ENCODE peak calls at places on chromosome 1, in five cellular contexts. G is IMR-90, K is AG09309, O is AG04450, M is colonic mucosa. S is an unnamed sample.

GRCh38 chr1:211326528-211327340 is at the start of gene TRAF5:
- DNase-seq in K (no peak), G (peak), O (no peak), M (peak), S (peak)

GRCh38 chr1:100921110-100921706 is 25.3 kb downstream of the SLC30A7 start:
- DNase-seq in K (peak), M (no peak), O (peak), G (peak), S (peak)

GRCh38 chr1:236083650-236084385 is 18.9 kb upstream of the NID1 start:
- DNase-seq in M (no peak), G (peak), K (no peak), O (no peak), S (peak)

GRCh38 chr1:112674986-112675727 is 698 bp downstream of the MOV10 start:
- DNase-seq in K (no peak), O (no peak), M (peak), G (peak), S (peak)

GRCh38 chr1:223712856-223713494 is 636 bp downstream of the CAPN2 start:
- DNase-seq in O (no peak), M (no peak), G (no peak), K (no peak), S (peak)

GRCh38 chr1:16618719-16619118 is 5.4 kb upstream of the NBPF1 start:
- DNase-seq in O (no peak), G (no peak), M (peak), K (no peak), S (no peak)

GRCh38 chr1:151310986-151311385 is 16.2 kb downstream of the PI4KB start:
- DNase-seq in K (no peak), O (no peak), G (peak), M (no peak), S (peak)

GRCh38 chr1:22861764-22862440 is 110.8 kb downstream of the LACTBL1 start:
- DNase-seq in O (peak), M (peak), K (peak), G (peak), S (peak)

GRCh38 chr1:67135354-67135753 is 584 bp upstream of the C1orf141 start:
- DNase-seq in O (peak), M (no peak), K (peak), G (peak), S (peak)

GRCh38 chr1:26677306-26678115 is 18.3 kb upstream of the ARID1A start:
- DNase-seq in O (no peak), G (peak), K (no peak), M (peak), S (peak)

GRCh38 chr1:168159979-168160378 is 18.8 kb upstream of the TIPRL start:
- DNase-seq in G (no peak), K (no peak), O (no peak), M (no peak), S (no peak)

GRCh38 chr1:201793306-201793925 is 35.5 kb upstream of the IPO9 start:
- DNase-seq in G (no peak), M (no peak), K (no peak), O (no peak), S (no peak)

GRCh38 chr1:239909894-239910293 is 181.8 kb upstream of the FMN2 start:
- DNase-seq in O (peak), G (peak), K (peak), M (no peak), S (peak)

GRCh38 chr1:231557411-231557810 is 28.9 kb downstream of the TSNAX start:
- DNase-seq in K (no peak), G (peak), O (no peak), M (no peak), S (peak)

GRCh38 chr1:60922304-60922703 is 160.1 kb upstream of the NFIA start:
- DNase-seq in O (no peak), G (no peak), M (no peak), K (no peak), S (peak)

GRCh38 chr1:52365091-52365745 is 787 bp downstream of the CC2D1B start:
- DNase-seq in K (peak), G (peak), O (no peak), M (peak), S (peak)

GRCh38 chr1:51936531-51936930 is 54.0 kb downstream of the RAB3B start:
- DNase-seq in O (no peak), K (no peak), M (no peak), G (peak), S (peak)

GRCh38 chr1:71135571-71135970 is 54.7 kb upstream of the ZRANB2 start:
- DNase-seq in K (no peak), M (no peak), G (no peak), O (no peak), S (no peak)

GRCh38 chr1:42962641-42963377 is 4.1 kb upstream of the SLC2A1 start:
- DNase-seq in M (peak), O (no peak), G (peak), K (no peak), S (peak)

GRCh38 chr1:193115629-193116227 is 6.1 kb upstream of the CDC73 start:
- DNase-seq in O (peak), G (peak), K (peak), M (no peak), S (peak)

GRCh38 chr1:171142451-171143121 is 42.5 kb upstream of the FMO2 start:
- DNase-seq in M (peak), O (peak), G (peak), K (peak), S (peak)

GRCh38 chr1:183318433-183318832 is 99.7 kb downstream of the NMNAT2 start:
- DNase-seq in O (peak), M (peak), K (peak), G (peak), S (peak)

GRCh38 chr1:156475568-156476500 is 24.7 kb downstream of the MEF2D start:
- DNase-seq in O (peak), G (peak), K (peak), M (peak), S (peak)

GRCh38 chr1:227543283-227544066 is 19.9 kb upstream of the ZNF678 start:
- DNase-seq in M (no peak), K (no peak), G (no peak), O (no peak), S (no peak)
- H3K4me3 ChIP-seq in M (peak), K (no peak), G (no peak), O (no peak), S (no peak)

DNA sequence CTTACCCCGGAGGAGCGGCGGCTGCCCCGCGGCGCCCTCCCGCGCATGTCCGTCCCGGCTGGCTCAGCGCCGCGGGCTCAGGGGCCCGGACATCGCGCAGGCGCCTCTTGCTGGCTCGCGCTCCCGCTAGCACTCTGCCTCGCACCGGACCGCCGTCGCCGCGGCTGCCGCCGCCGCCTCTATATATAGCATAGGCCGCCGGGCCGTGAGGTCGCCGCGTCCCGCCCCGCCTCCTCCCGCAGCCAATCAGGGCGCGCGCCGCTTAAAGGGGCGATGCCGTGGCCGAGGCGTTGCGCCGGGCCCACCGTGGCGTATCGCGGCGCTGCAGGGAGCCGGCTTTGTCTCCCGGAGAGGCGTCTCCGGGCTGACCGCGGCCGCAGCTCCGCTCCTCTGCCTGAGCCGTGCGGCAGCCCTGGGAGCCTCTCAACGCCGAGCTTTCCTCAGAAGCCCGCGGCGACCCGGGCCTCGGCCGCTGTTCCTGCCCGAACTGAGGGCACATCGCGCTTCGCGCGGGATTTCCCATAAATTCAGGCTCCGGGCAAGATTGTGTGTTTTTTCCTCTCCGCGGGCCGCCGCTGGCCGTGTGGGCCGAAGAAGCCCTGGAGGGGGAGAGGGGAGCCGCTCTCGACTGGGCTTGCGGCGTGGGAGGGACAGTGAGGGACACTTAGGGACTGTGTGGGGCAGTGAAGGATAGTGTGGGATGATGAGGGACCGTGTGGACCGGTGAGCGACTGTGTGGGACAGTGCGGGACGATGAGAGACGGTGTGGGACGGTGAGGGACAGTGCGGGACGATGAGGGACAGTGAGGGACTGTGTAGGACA is at the start of gene ERRFI1:
- DNase-seq in O (peak), M (peak), K (peak), G (peak), S (peak)
- TF ChIP-seq CTCF in O (no peak), M (no peak), K (no peak), G (no peak), S (no peak)

DNA sequence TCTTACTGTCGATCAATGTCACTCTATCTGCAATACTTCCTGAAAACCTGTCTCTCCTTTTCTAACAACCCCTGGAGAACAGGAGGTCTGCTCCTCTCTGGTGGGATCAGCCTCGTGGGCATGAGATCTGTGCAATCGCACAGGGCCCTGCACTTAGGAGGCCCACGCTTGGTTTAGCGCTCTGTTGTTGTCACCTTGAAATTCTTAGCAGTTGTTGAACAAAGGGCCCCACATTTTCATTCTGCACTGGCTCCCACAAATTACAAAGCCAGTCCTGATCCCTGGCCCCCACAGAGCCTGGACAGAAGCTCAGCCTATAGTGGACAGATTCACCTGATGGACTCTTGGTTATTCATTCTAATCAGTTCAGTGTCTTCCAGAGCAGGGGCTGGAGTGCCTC is 18.6 kb downstream of the SPOCD1 start:
- DNase-seq in K (no peak), O (no peak), M (no peak), G (no peak), S (no peak)
- H3K4me3 ChIP-seq in K (peak), O (peak), M (no peak), G (peak), S (peak)

GRCh38 chr1:6495041-6495441 is 3.6 kb upstream of the PLEKHG5 start:
- DNase-seq in O (no peak), G (no peak), M (no peak), K (no peak), S (no peak)
- TF ChIP-seq CTCF in O (no peak), G (no peak), M (no peak), K (no peak), S (no peak)

GRCh38 chr1:234214129-234214910 is 158.9 kb upstream of the COA6 start:
- DNase-seq in O (no peak), M (no peak), G (peak), K (no peak), S (no peak)
- H3K4me3 ChIP-seq in O (no peak), M (peak), G (peak), K (peak), S (peak)

GRCh38 chr1:180211156-180211859 is 18.8 kb upstream of the LHX4 start:
- DNase-seq in K (no peak), G (no peak), M (no peak), O (no peak), S (no peak)

GRCh38 chr1:180215856-180216625 is 14.0 kb upstream of the LHX4 start:
- DNase-seq in O (no peak), K (no peak), M (no peak), G (no peak), S (no peak)

GRCh38 chr1:180211860-180212229 is 18.2 kb upstream of the LHX4 start:
- DNase-seq in M (no peak), G (no peak), K (no peak), O (no peak), S (peak)

GRCh38 chr1:180217021-180217420 is 13.0 kb upstream of the LHX4 start:
- DNase-seq in M (no peak), K (no peak), O (no peak), G (no peak), S (no peak)

DNA sequence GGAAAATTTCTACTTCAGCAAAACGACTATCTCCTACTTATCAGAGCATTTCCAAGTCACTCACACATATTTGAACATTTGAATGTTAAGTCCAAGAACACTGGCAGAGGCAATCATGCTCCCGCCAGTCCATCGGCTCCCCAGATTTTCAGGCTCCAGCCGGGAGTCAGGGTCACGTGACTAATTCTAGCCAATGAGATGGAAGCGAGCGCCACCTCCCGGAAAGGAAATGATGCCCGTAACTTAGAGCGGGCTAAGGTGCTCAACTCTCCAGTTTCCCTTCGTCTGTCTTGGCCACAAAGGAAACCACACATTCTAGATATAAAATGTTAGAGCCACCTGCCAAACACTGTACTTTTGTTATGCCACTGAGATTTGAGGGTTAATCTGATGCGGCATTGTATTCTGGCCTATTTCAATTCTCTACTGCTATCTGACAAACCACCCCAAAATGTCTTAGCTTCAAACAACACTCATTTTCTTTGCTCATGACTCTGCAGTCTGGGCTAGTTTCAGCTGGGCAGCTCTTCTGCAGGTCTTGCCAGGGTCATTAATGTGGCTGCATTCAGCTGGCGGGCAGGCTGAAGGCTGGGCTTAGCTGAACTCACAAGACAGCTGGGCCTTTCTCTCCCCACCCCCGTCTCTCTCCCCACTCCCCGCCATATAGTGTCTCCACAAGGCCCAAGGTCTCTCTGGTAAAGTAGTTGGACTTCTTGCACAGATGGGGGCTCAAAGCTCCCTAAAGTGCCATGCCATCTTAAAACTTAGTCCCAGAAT is 16.5 kb upstream of the LHX4 start:
- DNase-seq in G (no peak), K (no peak), O (no peak), M (no peak), S (no peak)
- TF ChIP-seq CTCF in G (no peak), K (peak), O (peak), M (no peak), S (no peak)